ENCODE peak calls at places on chromosomes 7 and 10, in six cellular contexts. One of them, this sample, is unnamed. For H3K4me1 and H3K27me3, the result is how much of the 10 kb centered on the place peaks cover.

GRCh38 chr10:42722575-42722974 is 60.0 kb upstream of the BMS1 start:
- DNase-seq in hepatocyte: no peak
- DNase-seq in GM23248: no peak
- DNase-seq in breast epithelium: no peak
- DNase-seq in lung: no peak
- DNase-seq in GM12878: no peak
- DNase-seq in this sample: no peak

GRCh38 chr7:80699030-80699638 is 60.7 kb downstream of the CD36 start:
- DNase-seq in hepatocyte: peak
- DNase-seq in breast epithelium: no peak
- DNase-seq in GM23248: peak
- DNase-seq in GM12878: no peak
- DNase-seq in lung: no peak
- DNase-seq in this sample: no peak

GRCh38 chr10:117226813-117227451 is 14.0 kb upstream of the SLC18A2 start:
- DNase-seq in GM23248: peak
- DNase-seq in hepatocyte: peak
- DNase-seq in breast epithelium: no peak
- DNase-seq in GM12878: no peak
- DNase-seq in lung: no peak
- DNase-seq in this sample: peak

GRCh38 chr10:50511512-50512213 is 112.1 kb downstream of the SGMS1 start:
- DNase-seq in hepatocyte: peak
- DNase-seq in GM12878: peak
- DNase-seq in GM23248: no peak
- DNase-seq in breast epithelium: no peak
- DNase-seq in lung: no peak
- DNase-seq in this sample: no peak

GRCh38 chr7:19701471-19701870 is 7.4 kb downstream of the POLR1F start:
- DNase-seq in breast epithelium: no peak
- DNase-seq in GM12878: no peak
- DNase-seq in hepatocyte: no peak
- DNase-seq in lung: no peak
- DNase-seq in GM23248: no peak
- DNase-seq in this sample: no peak

GRCh38 chr10:125060851-125061556 is 99.4 kb downstream of the CTBP2 start:
- DNase-seq in hepatocyte: peak
- DNase-seq in GM23248: peak
- DNase-seq in lung: peak
- DNase-seq in GM12878: no peak
- DNase-seq in breast epithelium: peak
- DNase-seq in this sample: peak

GRCh38 chr7:37930226-37930948 is 9.9 kb downstream of the EPDR1 start:
- DNase-seq in breast epithelium: no peak
- DNase-seq in hepatocyte: no peak
- DNase-seq in GM23248: peak
- DNase-seq in GM12878: no peak
- DNase-seq in lung: no peak
- DNase-seq in this sample: no peak

GRCh38 chr7:44735403-44736165 is 13.1 kb upstream of the ZMIZ2 start:
- DNase-seq in lung: no peak
- DNase-seq in hepatocyte: no peak
- DNase-seq in GM23248: peak
- DNase-seq in GM12878: peak
- DNase-seq in breast epithelium: no peak
- DNase-seq in this sample: no peak

GRCh38 chr10:86190291-86190690 is 176.3 kb downstream of the GRID1 start:
- DNase-seq in GM12878: no peak
- DNase-seq in breast epithelium: no peak
- DNase-seq in lung: no peak
- DNase-seq in hepatocyte: no peak
- DNase-seq in GM23248: no peak
- DNase-seq in this sample: no peak

GRCh38 chr7:114141415-114141814 is 222.6 kb upstream of the PPP1R3A start:
- DNase-seq in hepatocyte: no peak
- DNase-seq in breast epithelium: no peak
- DNase-seq in GM12878: no peak
- DNase-seq in lung: no peak
- DNase-seq in GM23248: peak
- DNase-seq in this sample: no peak

GRCh38 chr7:106865130-106866115 is at the start of gene PIK3CG:
- DNase-seq in hepatocyte: no peak
- DNase-seq in lung: no peak
- DNase-seq in breast epithelium: no peak
- DNase-seq in GM23248: no peak
- DNase-seq in GM12878: peak
- DNase-seq in this sample: no peak

GRCh38 chr7:142602756-142603155 is 146.5 kb upstream of the PRSS1 start:
- DNase-seq in breast epithelium: no peak
- DNase-seq in GM23248: no peak
- DNase-seq in lung: no peak
- DNase-seq in GM12878: no peak
- DNase-seq in hepatocyte: no peak
- DNase-seq in this sample: no peak

GRCh38 chr10:59557052-59557451 is 152.6 kb downstream of the SLC16A9 start:
- DNase-seq in hepatocyte: no peak
- DNase-seq in GM12878: no peak
- DNase-seq in breast epithelium: no peak
- DNase-seq in GM23248: no peak
- DNase-seq in lung: no peak
- DNase-seq in this sample: no peak

GRCh38 chr10:96509017-96509641 is 4.6 kb downstream of the TLL2 start:
- DNase-seq in lung: no peak
- DNase-seq in breast epithelium: no peak
- DNase-seq in GM23248: peak
- DNase-seq in hepatocyte: no peak
- DNase-seq in GM12878: no peak
- DNase-seq in this sample: no peak

GRCh38 chr10:34756584-34756983 is 58.5 kb downstream of the PARD3 start:
- DNase-seq in GM12878: no peak
- DNase-seq in lung: no peak
- DNase-seq in breast epithelium: no peak
- DNase-seq in hepatocyte: no peak
- DNase-seq in GM23248: no peak
- DNase-seq in this sample: no peak

DNA sequence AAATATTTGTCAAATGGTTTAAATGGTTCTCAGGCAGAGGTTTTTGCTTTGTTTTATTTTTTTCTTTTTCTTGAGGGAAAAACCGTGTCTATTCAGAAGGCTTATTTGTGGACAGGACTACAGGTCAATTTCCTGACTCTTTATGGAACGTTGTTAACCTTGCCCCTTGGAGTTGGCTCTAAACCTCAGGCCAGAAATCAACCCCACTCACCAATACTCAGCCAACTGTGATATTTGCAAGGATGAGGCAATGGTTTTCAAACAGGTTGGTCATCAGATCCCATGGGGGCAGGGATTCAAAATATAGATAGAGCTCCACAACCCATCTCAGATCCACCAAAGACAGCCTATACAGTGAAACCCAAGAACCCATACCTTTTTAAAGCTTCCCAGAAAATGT is 10.2 kb downstream of the PDLIM1 start:
- DNase-seq in lung: no peak
- DNase-seq in GM23248: no peak
- DNase-seq in breast epithelium: no peak
- DNase-seq in hepatocyte: no peak
- DNase-seq in GM12878: no peak
- DNase-seq in this sample: no peak
- H3K4me1 ChIP-seq in lung: half or more
- H3K4me1 ChIP-seq in GM23248: under half
- H3K4me1 ChIP-seq in breast epithelium: under half
- H3K4me1 ChIP-seq in hepatocyte: under half
- H3K4me1 ChIP-seq in GM12878: under half
- H3K4me1 ChIP-seq in this sample: half or more

GRCh38 chr7:4247106-4247876 is 434.8 kb upstream of the FOXK1 start:
- DNase-seq in GM23248: no peak
- DNase-seq in GM12878: no peak
- DNase-seq in breast epithelium: no peak
- DNase-seq in lung: no peak
- DNase-seq in hepatocyte: no peak
- DNase-seq in this sample: no peak

GRCh38 chr7:4245135-4245865 is 436.8 kb upstream of the FOXK1 start:
- DNase-seq in breast epithelium: no peak
- DNase-seq in lung: no peak
- DNase-seq in GM23248: no peak
- DNase-seq in hepatocyte: no peak
- DNase-seq in GM12878: no peak
- DNase-seq in this sample: no peak

GRCh38 chr7:4248295-4248694 is 433.8 kb upstream of the FOXK1 start:
- DNase-seq in breast epithelium: no peak
- DNase-seq in GM12878: no peak
- DNase-seq in GM23248: no peak
- DNase-seq in lung: no peak
- DNase-seq in hepatocyte: no peak
- DNase-seq in this sample: no peak

GRCh38 chr7:4245866-4246470 is 436.1 kb upstream of the FOXK1 start:
- DNase-seq in GM23248: no peak
- DNase-seq in lung: no peak
- DNase-seq in GM12878: no peak
- DNase-seq in hepatocyte: no peak
- DNase-seq in breast epithelium: no peak
- DNase-seq in this sample: peak

DNA sequence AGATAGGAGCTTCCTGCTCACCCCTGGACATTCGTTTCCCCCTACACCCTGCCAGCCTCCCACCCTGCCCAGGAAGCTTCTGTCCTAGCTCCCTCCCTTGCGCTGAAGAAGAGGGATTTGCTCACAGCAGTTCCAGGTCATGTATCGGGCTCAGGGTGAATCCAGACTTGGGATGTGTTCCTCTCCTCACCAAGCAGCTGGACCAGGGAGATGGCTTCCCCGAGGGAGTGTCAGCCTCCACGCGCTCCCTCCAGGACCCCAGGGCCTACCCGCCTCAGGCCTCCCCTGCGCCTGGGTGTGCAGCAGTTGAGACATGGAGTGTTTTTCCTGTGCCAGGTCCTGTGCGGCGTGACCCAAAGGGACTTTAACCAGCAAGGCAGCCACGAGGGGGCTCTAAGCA is 435.6 kb upstream of the FOXK1 start:
- DNase-seq in lung: no peak
- DNase-seq in GM12878: no peak
- DNase-seq in GM23248: no peak
- DNase-seq in breast epithelium: no peak
- DNase-seq in hepatocyte: no peak
- DNase-seq in this sample: no peak
- H3K27me3 ChIP-seq in lung: under half
- H3K27me3 ChIP-seq in GM12878: under half
- H3K27me3 ChIP-seq in GM23248: under half
- H3K27me3 ChIP-seq in breast epithelium: under half
- H3K27me3 ChIP-seq in hepatocyte: under half
- H3K27me3 ChIP-seq in this sample: under half

DNA sequence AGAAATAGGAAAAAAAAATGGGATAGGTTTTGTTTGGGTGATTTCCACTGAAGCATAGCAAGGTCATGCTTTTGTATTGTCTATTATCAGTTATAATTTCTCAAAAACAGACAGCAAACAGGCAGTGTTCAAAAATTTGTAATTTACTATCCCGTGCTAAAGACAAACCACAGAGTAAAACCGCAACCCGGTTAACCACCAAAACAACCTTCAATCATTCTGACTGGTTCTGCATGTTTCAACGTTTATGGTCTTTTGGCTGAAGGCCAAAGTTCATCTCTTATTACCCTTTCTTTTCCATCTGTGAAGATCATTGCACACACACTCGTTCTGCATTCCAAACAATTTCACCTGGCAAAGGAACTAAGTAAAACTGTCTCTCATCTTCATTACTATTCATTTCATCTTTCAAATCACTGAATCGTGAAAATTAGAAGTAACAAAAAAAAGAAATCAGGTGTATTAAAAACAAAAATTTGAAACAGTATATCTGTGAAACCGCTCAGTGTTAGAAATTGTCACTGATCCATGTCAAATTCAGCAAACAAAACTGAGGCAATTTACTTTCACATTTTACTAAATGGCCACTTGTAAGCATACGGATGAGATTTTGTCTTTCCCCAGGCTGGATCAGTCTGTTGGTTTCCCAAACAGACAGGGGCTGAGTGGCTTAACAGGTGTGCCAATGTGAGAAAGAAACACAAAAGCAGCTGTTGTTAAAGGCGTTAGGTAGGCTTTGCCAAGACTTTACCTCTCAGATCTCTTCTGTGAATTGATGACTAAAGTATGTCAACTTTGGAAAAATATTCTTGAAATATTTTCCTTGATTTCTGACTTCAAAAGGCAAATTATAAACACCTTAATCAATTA is 539.6 kb downstream of the CNTNAP2 start:
- DNase-seq in GM12878: no peak
- DNase-seq in GM23248: no peak
- DNase-seq in lung: no peak
- DNase-seq in breast epithelium: no peak
- DNase-seq in hepatocyte: peak
- DNase-seq in this sample: no peak
- H3K4me3 ChIP-seq in GM12878: no peak
- H3K4me3 ChIP-seq in GM23248: no peak
- H3K4me3 ChIP-seq in lung: no peak
- H3K4me3 ChIP-seq in breast epithelium: no peak
- H3K4me3 ChIP-seq in hepatocyte: no peak
- H3K4me3 ChIP-seq in this sample: no peak

DNA sequence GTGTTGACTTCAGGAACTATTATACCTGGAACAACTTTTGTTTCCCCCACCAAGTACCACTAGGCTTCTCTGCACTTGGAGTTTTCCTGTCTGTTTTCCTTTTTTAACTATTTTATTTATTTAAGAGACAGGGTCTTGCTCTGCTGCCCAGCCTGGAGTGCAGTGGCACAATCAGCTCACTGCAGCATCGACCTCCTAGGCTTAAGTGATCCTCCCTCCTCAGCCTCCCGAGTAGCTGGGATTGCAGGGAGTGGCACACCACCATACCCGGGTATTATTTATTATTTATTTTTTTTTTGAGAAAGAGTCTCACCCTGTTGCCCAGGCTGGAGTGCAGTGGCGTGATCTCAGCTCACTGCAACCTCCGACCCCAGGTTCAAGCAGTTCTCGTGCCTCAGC is 2.1 kb upstream of the GIGYF1 start:
- DNase-seq in lung: no peak
- DNase-seq in breast epithelium: no peak
- DNase-seq in hepatocyte: no peak
- DNase-seq in GM23248: no peak
- DNase-seq in GM12878: no peak
- DNase-seq in this sample: no peak
- H3K4me1 ChIP-seq in lung: under half
- H3K4me1 ChIP-seq in breast epithelium: under half
- H3K4me1 ChIP-seq in hepatocyte: under half
- H3K4me1 ChIP-seq in GM23248: under half
- H3K4me1 ChIP-seq in GM12878: under half
- H3K4me1 ChIP-seq in this sample: under half

DNA sequence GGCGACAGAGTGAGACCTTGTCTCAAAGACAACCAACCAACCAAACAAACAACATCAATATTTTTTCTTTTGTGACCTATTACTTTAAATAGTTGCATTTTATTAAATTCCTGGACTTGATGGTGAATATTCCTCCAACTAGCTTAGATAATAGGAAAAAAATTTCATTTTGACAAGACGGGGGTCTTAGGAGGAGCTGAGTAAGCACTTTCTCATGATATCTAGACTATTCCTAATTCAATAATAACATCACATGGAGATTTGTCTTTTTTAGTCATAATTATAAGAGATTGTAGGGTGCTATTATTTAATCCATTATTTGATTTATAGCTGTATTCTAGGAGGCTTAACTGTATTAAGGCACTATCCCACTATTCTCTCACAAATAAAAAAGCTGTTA is 702.5 kb downstream of the PHTF2 start:
- DNase-seq in hepatocyte: no peak
- DNase-seq in GM23248: no peak
- DNase-seq in GM12878: no peak
- DNase-seq in breast epithelium: no peak
- DNase-seq in lung: no peak
- DNase-seq in this sample: no peak
- H3K27me3 ChIP-seq in hepatocyte: under half
- H3K27me3 ChIP-seq in GM23248: under half
- H3K27me3 ChIP-seq in GM12878: under half
- H3K27me3 ChIP-seq in breast epithelium: under half
- H3K27me3 ChIP-seq in lung: under half
- H3K27me3 ChIP-seq in this sample: under half